ENCODE peak calls at places on chromosomes 12 and 14, in five cellular contexts. G, L, A, E and U are unnamed samples.

GRCh38 chr14:72643317-72643801 is 250.5 kb downstream of the DPF3 start:
- DNase-seq in G (peak), L (peak), A (no peak), E (no peak), U (no peak)

GRCh38 chr12:8038659-8039114 is 6.2 kb downstream of the FOXJ2 start:
- DNase-seq in G (peak), L (peak), A (no peak), E (peak), U (peak)

GRCh38 chr12:26867084-26867483 is 34.1 kb upstream of the ITPR2 start:
- DNase-seq in G (peak), L (no peak), A (no peak), E (no peak), U (no peak)

GRCh38 chr12:5244513-5244972 is 187.4 kb upstream of the NTF3 start:
- DNase-seq in G (no peak), L (no peak), A (no peak), E (peak), U (peak)

GRCh38 chr12:18430425-18431048 is 169.2 kb downstream of the PIK3C2G start:
- DNase-seq in G (peak), L (peak), A (no peak), E (peak), U (peak)

GRCh38 chr12:32124637-32125036 is 18.0 kb downstream of the BICD1 start:
- DNase-seq in G (no peak), L (no peak), A (no peak), E (no peak), U (no peak)

GRCh38 chr12:55818140-55818728 is 393 bp downstream of the ORMDL2 start:
- DNase-seq in G (no peak), L (no peak), A (no peak), E (peak), U (no peak)

GRCh38 chr12:69972136-69972535 is 147.1 kb downstream of the MYRFL start:
- DNase-seq in G (no peak), L (no peak), A (no peak), E (no peak), U (no peak)

GRCh38 chr12:108483213-108483920 is 31.7 kb upstream of the FICD start:
- DNase-seq in G (no peak), L (no peak), A (no peak), E (no peak), U (no peak)

GRCh38 chr12:125185740-125186470 is 120.7 kb downstream of the AACS start:
- DNase-seq in G (peak), L (no peak), A (no peak), E (peak), U (peak)

GRCh38 chr12:108852674-108853073 is 4.7 kb downstream of the SSH1 start:
- DNase-seq in G (peak), L (no peak), A (no peak), E (no peak), U (no peak)

GRCh38 chr12:23771230-23771949 is 178.1 kb downstream of the SOX5 start:
- DNase-seq in G (peak), L (no peak), A (no peak), E (no peak), U (no peak)

GRCh38 chr12:3311027-3311402 is 180.0 kb upstream of the PRMT8 start:
- DNase-seq in G (no peak), L (no peak), A (no peak), E (no peak), U (no peak)

GRCh38 chr12:113396828-113397496 is 6.7 kb downstream of the SDS start:
- DNase-seq in G (no peak), L (no peak), A (no peak), E (no peak), U (no peak)

GRCh38 chr12:22787557-22787956 is 162.6 kb downstream of the ETNK1 start:
- DNase-seq in G (peak), L (no peak), A (no peak), E (no peak), U (no peak)

GRCh38 chr12:28089363-28089762 is 100.9 kb upstream of the CCDC91 start:
- DNase-seq in G (peak), L (no peak), A (no peak), E (no peak), U (no peak)

GRCh38 chr12:53078425-53079225 is 565 bp downstream of the SPRYD3 start:
- DNase-seq in G (no peak), L (no peak), A (peak), E (no peak), U (no peak)

GRCh38 chr12:88468546-88468945 is 111.7 kb downstream of the KITLG start:
- DNase-seq in G (peak), L (no peak), A (no peak), E (no peak), U (no peak)

GRCh38 chr14:61512026-61512425 is 183.3 kb upstream of the HIF1A start:
- DNase-seq in G (peak), L (no peak), A (no peak), E (no peak), U (no peak)

GRCh38 chr14:55136868-55137785 is 8.1 kb downstream of the LGALS3 start:
- DNase-seq in G (peak), L (peak), A (no peak), E (no peak), U (no peak)

GRCh38 chr14:20623798-20624197 is 17.7 kb downstream of the OR6S1 start:
- DNase-seq in G (no peak), L (no peak), A (no peak), E (no peak), U (no peak)

GRCh38 chr12:106181416-106182114 is 42.8 kb upstream of the NUAK1 start:
- DNase-seq in G (no peak), L (no peak), A (no peak), E (no peak), U (no peak)

GRCh38 chr14:75495882-75496281 is 26.4 kb upstream of the BATF start:
- DNase-seq in G (peak), L (no peak), A (no peak), E (no peak), U (no peak)

GRCh38 chr12:69821441-69822204 is 3.4 kb upstream of the MYRFL start:
- DNase-seq in G (peak), L (peak), A (no peak), E (no peak), U (no peak)

GRCh38 chr12:3797649-3798048 is 44.7 kb upstream of the CRACR2A start:
- DNase-seq in G (peak), L (no peak), A (no peak), E (no peak), U (no peak)

GRCh38 chr14:104972301-104973211 is 5.6 kb downstream of the AHNAK2 start:
- DNase-seq in G (no peak), L (no peak), A (no peak), E (no peak), U (no peak)

GRCh38 chr12:83763425-83763824 is 1076.7 kb downstream of the TMTC2 start:
- DNase-seq in G (peak), L (no peak), A (no peak), E (no peak), U (no peak)

GRCh38 chr14:96627811-96628775 is 125.9 kb downstream of the PAPOLA start:
- DNase-seq in G (no peak), L (no peak), A (no peak), E (no peak), U (peak)

GRCh38 chr12:101474248-101474647 is 888 bp upstream of the SPIC start:
- DNase-seq in G (no peak), L (no peak), A (no peak), E (no peak), U (no peak)

GRCh38 chr12:58026892-58027891 is 85.8 kb downstream of the ATP23 start:
- DNase-seq in G (peak), L (no peak), A (no peak), E (no peak), U (no peak)

GRCh38 chr12:130879781-130880389 is 8.0 kb downstream of the RAN start:
- DNase-seq in G (no peak), L (no peak), A (no peak), E (no peak), U (peak)

GRCh38 chr14:82251434-82251833 is 717.8 kb upstream of the SEL1L start:
- DNase-seq in G (no peak), L (no peak), A (no peak), E (no peak), U (peak)

GRCh38 chr12:49998453-49998852 is 25.7 kb downstream of the AQP6 start:
- DNase-seq in G (no peak), L (no peak), A (no peak), E (no peak), U (no peak)

GRCh38 chr12:132279930-132280329 is 49.5 kb downstream of the GALNT9 start:
- DNase-seq in G (no peak), L (no peak), A (no peak), E (no peak), U (no peak)

GRCh38 chr12:13539051-13539450 is 342.5 kb downstream of the EMP1 start:
- DNase-seq in G (no peak), L (no peak), A (no peak), E (no peak), U (no peak)

GRCh38 chr14:54787263-54787662 is 115.4 kb downstream of the GCH1 start:
- DNase-seq in G (no peak), L (no peak), A (no peak), E (no peak), U (no peak)

GRCh38 chr12:124904306-124905098 is 9.9 kb downstream of the UBC start:
- DNase-seq in G (peak), L (no peak), A (no peak), E (peak), U (peak)

GRCh38 chr12:27193854-27194544 is 50.1 kb upstream of the STK38L start:
- DNase-seq in G (peak), L (no peak), A (no peak), E (no peak), U (no peak)

GRCh38 chr12:20969766-20970165 is 159.3 kb downstream of the SLCO1B3 start:
- DNase-seq in G (no peak), L (no peak), A (no peak), E (no peak), U (no peak)

DNA sequence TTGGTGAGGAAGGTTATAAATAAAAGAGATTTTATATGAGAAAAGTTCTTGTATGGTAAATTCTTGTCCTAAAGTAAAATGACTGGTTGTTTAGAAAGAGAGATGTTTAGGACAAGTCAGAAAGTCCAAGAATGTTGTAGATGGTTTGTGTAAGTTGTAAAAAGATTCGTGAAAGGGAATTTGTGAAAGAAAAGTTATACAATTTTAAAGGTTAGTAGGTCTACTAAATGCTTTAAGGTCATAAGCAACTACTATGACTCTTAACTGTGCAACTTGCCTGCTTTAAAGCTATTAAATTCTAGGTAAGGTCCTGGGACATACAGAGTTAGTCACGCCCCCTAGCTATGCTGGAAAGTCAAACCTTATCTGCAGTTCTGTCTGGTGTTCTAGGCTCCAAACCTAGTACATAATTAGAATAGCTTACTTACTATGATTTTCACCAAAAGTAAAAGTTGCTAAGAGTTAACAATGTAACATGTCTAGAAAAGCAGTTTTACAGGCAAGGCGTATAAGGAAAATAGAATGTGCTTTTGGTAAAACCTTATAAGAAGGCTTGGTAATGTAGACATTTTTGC is 11.2 kb upstream of the DHRS2 start:
- DNase-seq in G (no peak), L (no peak), A (no peak), E (no peak), U (no peak)
- TF ChIP-seq CTCF in G (no peak), L (no peak), A (no peak), E (no peak), U (no peak)

GRCh38 chr14:100765296-100765695 is 38.6 kb downstream of the DLK1 start:
- DNase-seq in G (no peak), L (no peak), A (no peak), E (no peak), U (no peak)

GRCh38 chr14:100762089-100762515 is 35.4 kb downstream of the DLK1 start:
- DNase-seq in G (peak), L (no peak), A (no peak), E (no peak), U (no peak)

GRCh38 chr14:100761481-100761880 is 34.8 kb downstream of the DLK1 start:
- DNase-seq in G (peak), L (peak), A (no peak), E (no peak), U (no peak)

GRCh38 chr14:100764716-100765115 is 38.0 kb downstream of the DLK1 start:
- DNase-seq in G (no peak), L (no peak), A (no peak), E (no peak), U (no peak)

DNA sequence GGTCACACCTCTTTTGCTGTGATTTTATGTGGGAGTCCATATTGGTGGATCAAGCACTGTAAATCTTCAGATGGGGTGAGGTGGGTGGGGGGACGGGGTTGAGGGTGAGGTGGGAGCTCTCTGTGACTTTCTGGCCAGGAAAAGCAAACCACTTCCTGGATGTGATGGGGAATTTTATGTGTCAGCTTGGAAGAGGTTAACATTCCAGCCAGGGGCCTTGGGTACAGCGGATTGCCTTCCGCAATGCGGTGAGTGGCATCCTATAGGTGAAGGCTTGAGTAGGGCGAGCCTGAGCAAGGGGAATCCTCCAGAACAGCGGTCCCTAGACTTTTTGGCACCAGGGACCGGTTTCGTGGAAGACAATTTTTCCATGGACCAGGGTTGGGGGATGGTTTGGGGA is 36.2 kb downstream of the DLK1 start:
- DNase-seq in G (no peak), L (no peak), A (no peak), E (no peak), U (no peak)
- TF ChIP-seq CTCF in G (no peak), L (no peak), A (no peak), E (no peak), U (no peak)

GRCh38 chr14:71552809-71553208 is 379.4 kb upstream of the RGS6 start:
- DNase-seq in G (no peak), L (no peak), A (no peak), E (no peak), U (peak)
- TF ChIP-seq CTCF in G (no peak), L (no peak), A (no peak), E (no peak), U (peak)

GRCh38 chr14:28773917-28774691 is 7.5 kb downstream of the FOXG1 start:
- DNase-seq in G (peak), L (no peak), A (no peak), E (no peak), U (peak)
- TF ChIP-seq CTCF in G (peak), L (peak), A (no peak), E (peak), U (peak)